ENCODE peak calls at places on chromosome 18, in nine cellular contexts. One of them, this sample, is unnamed.

GRCh38 chr18:9366126-9366714 is 31.6 kb downstream of the TWSG1 start:
- DNase-seq in lower lobe of right lung: no peak
- DNase-seq in mucosa of descending colon: peak
- DNase-seq in fibroblast of pulmonary artery: peak
- DNase-seq in psoas muscle: no peak
- DNase-seq in A549: peak
- DNase-seq in lung: no peak
- DNase-seq in nephron progenitor cell: peak
- DNase-seq in CD4-positive, alpha-beta T cell: no peak
- DNase-seq in this sample: no peak

GRCh38 chr18:79527656-79528055 is 131.9 kb downstream of the NFATC1 start:
- DNase-seq in lower lobe of right lung: peak
- DNase-seq in fibroblast of pulmonary artery: no peak
- DNase-seq in nephron progenitor cell: no peak
- DNase-seq in CD4-positive, alpha-beta T cell: no peak
- DNase-seq in psoas muscle: no peak
- DNase-seq in mucosa of descending colon: no peak
- DNase-seq in lung: no peak
- DNase-seq in A549: no peak
- DNase-seq in this sample: no peak

GRCh38 chr18:37588289-37588688 is 22.7 kb upstream of the CELF4 start:
- DNase-seq in lower lobe of right lung: no peak
- DNase-seq in mucosa of descending colon: no peak
- DNase-seq in lung: no peak
- DNase-seq in psoas muscle: no peak
- DNase-seq in nephron progenitor cell: no peak
- DNase-seq in A549: no peak
- DNase-seq in CD4-positive, alpha-beta T cell: no peak
- DNase-seq in fibroblast of pulmonary artery: no peak
- DNase-seq in this sample: no peak

GRCh38 chr18:80171190-80171872 is 62.3 kb downstream of the ADNP2 start:
- DNase-seq in lung: no peak
- DNase-seq in lower lobe of right lung: peak
- DNase-seq in mucosa of descending colon: peak
- DNase-seq in nephron progenitor cell: peak
- DNase-seq in fibroblast of pulmonary artery: peak
- DNase-seq in A549: peak
- DNase-seq in psoas muscle: peak
- DNase-seq in CD4-positive, alpha-beta T cell: peak
- DNase-seq in this sample: peak

GRCh38 chr18:47160256-47160655 is 10.0 kb upstream of the HDHD2 start:
- DNase-seq in lung: no peak
- DNase-seq in fibroblast of pulmonary artery: no peak
- DNase-seq in CD4-positive, alpha-beta T cell: no peak
- DNase-seq in lower lobe of right lung: no peak
- DNase-seq in psoas muscle: no peak
- DNase-seq in nephron progenitor cell: no peak
- DNase-seq in A549: no peak
- DNase-seq in mucosa of descending colon: no peak
- DNase-seq in this sample: no peak

GRCh38 chr18:903703-904102 is 968 bp upstream of the ADCYAP1 start:
- DNase-seq in CD4-positive, alpha-beta T cell: peak
- DNase-seq in psoas muscle: peak
- DNase-seq in lung: no peak
- DNase-seq in fibroblast of pulmonary artery: peak
- DNase-seq in mucosa of descending colon: peak
- DNase-seq in A549: peak
- DNase-seq in lower lobe of right lung: peak
- DNase-seq in nephron progenitor cell: peak
- DNase-seq in this sample: peak

GRCh38 chr18:675307-675706 is 17.9 kb downstream of the TYMS start:
- DNase-seq in psoas muscle: no peak
- DNase-seq in nephron progenitor cell: no peak
- DNase-seq in mucosa of descending colon: no peak
- DNase-seq in lower lobe of right lung: no peak
- DNase-seq in A549: no peak
- DNase-seq in fibroblast of pulmonary artery: no peak
- DNase-seq in lung: no peak
- DNase-seq in CD4-positive, alpha-beta T cell: no peak
- DNase-seq in this sample: no peak

GRCh38 chr18:78789850-78790249 is 189.8 kb upstream of the SALL3 start:
- DNase-seq in fibroblast of pulmonary artery: no peak
- DNase-seq in lung: no peak
- DNase-seq in CD4-positive, alpha-beta T cell: no peak
- DNase-seq in mucosa of descending colon: no peak
- DNase-seq in psoas muscle: no peak
- DNase-seq in A549: no peak
- DNase-seq in lower lobe of right lung: no peak
- DNase-seq in nephron progenitor cell: no peak
- DNase-seq in this sample: no peak

GRCh38 chr18:48901145-48902022 is 49.4 kb downstream of the SMAD7 start:
- DNase-seq in mucosa of descending colon: no peak
- DNase-seq in CD4-positive, alpha-beta T cell: no peak
- DNase-seq in lung: no peak
- DNase-seq in lower lobe of right lung: no peak
- DNase-seq in nephron progenitor cell: no peak
- DNase-seq in fibroblast of pulmonary artery: no peak
- DNase-seq in psoas muscle: no peak
- DNase-seq in A549: no peak
- DNase-seq in this sample: no peak

GRCh38 chr18:48904086-48904485 is 46.7 kb downstream of the SMAD7 start:
- DNase-seq in nephron progenitor cell: no peak
- DNase-seq in psoas muscle: no peak
- DNase-seq in CD4-positive, alpha-beta T cell: no peak
- DNase-seq in fibroblast of pulmonary artery: no peak
- DNase-seq in A549: no peak
- DNase-seq in mucosa of descending colon: no peak
- DNase-seq in lower lobe of right lung: no peak
- DNase-seq in lung: no peak
- DNase-seq in this sample: no peak

GRCh38 chr18:48902856-48903601 is 47.7 kb downstream of the SMAD7 start:
- DNase-seq in lung: no peak
- DNase-seq in nephron progenitor cell: no peak
- DNase-seq in CD4-positive, alpha-beta T cell: no peak
- DNase-seq in mucosa of descending colon: no peak
- DNase-seq in A549: no peak
- DNase-seq in fibroblast of pulmonary artery: peak
- DNase-seq in lower lobe of right lung: no peak
- DNase-seq in psoas muscle: peak
- DNase-seq in this sample: no peak

GRCh38 chr18:48900469-48900868 is 50.3 kb downstream of the SMAD7 start:
- DNase-seq in lower lobe of right lung: no peak
- DNase-seq in psoas muscle: no peak
- DNase-seq in nephron progenitor cell: no peak
- DNase-seq in lung: no peak
- DNase-seq in A549: no peak
- DNase-seq in mucosa of descending colon: no peak
- DNase-seq in fibroblast of pulmonary artery: no peak
- DNase-seq in CD4-positive, alpha-beta T cell: no peak
- DNase-seq in this sample: no peak

DNA sequence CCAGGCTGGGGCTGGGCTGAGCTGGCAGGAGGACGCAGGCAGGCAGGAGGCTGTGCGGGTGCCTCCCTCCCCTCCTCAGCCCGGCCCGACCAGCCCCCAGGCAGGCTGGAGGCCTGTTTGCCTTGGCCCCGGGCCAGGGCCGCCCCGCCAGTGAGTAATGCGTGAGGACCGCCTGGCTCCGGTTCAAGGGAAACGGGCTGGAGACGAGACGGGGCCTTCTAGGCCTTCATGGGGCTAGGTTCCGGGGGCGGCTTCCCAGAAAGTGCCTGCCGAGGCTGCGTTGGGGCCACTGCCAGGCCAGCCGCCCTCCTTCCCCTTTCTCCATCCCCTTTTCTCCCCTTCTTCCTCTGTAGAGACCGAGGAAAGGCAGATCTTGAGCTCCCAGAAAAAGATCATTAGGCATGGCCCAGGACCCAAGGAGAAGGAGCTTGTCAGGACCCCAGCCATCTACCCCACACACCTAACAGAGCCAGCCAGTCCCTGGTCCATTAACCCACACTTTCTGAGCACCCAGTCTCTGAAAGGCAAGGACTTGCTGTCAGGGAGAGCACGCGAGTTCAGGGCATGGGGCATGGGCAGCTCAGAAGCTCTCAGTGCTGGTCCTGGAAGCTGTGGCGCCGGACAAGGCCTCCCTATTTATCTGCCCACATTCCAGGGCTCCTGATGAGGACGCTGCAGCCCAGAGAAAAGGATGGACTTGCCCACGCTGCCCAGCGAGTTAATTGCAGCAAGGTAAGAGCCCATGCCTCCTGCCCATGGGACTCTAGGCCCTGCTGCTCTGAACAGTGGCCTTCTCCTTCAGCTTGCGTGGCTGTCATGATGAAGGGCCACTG is 48.5 kb downstream of the SMAD7 start:
- DNase-seq in lung: peak
- DNase-seq in fibroblast of pulmonary artery: peak
- DNase-seq in A549: peak
- DNase-seq in nephron progenitor cell: no peak
- DNase-seq in lower lobe of right lung: peak
- DNase-seq in psoas muscle: peak
- DNase-seq in CD4-positive, alpha-beta T cell: no peak
- DNase-seq in mucosa of descending colon: peak
- DNase-seq in this sample: no peak
- TF ChIP-seq CTCF in lung: no peak
- TF ChIP-seq CTCF in fibroblast of pulmonary artery: no peak
- TF ChIP-seq CTCF in A549: no peak
- TF ChIP-seq CTCF in nephron progenitor cell: no peak
- TF ChIP-seq CTCF in lower lobe of right lung: no peak
- TF ChIP-seq CTCF in psoas muscle: no peak
- TF ChIP-seq CTCF in CD4-positive, alpha-beta T cell: no peak
- TF ChIP-seq CTCF in mucosa of descending colon: no peak
- TF ChIP-seq CTCF in this sample: no peak

GRCh38 chr18:43661570-43661969 is 384.3 kb upstream of the SYT4 start:
- DNase-seq in lung: no peak
- DNase-seq in mucosa of descending colon: peak
- DNase-seq in CD4-positive, alpha-beta T cell: no peak
- DNase-seq in nephron progenitor cell: peak
- DNase-seq in fibroblast of pulmonary artery: peak
- DNase-seq in A549: peak
- DNase-seq in lower lobe of right lung: no peak
- DNase-seq in psoas muscle: no peak
- DNase-seq in this sample: no peak
- TF ChIP-seq CTCF in lung: no peak
- TF ChIP-seq CTCF in mucosa of descending colon: no peak
- TF ChIP-seq CTCF in CD4-positive, alpha-beta T cell: no peak
- TF ChIP-seq CTCF in nephron progenitor cell: peak
- TF ChIP-seq CTCF in fibroblast of pulmonary artery: peak
- TF ChIP-seq CTCF in A549: no peak
- TF ChIP-seq CTCF in lower lobe of right lung: peak
- TF ChIP-seq CTCF in psoas muscle: peak
- TF ChIP-seq CTCF in this sample: no peak

GRCh38 chr18:6660334-6660733 is 69.2 kb upstream of the ARHGAP28 start:
- DNase-seq in A549: no peak
- DNase-seq in psoas muscle: no peak
- DNase-seq in mucosa of descending colon: no peak
- DNase-seq in fibroblast of pulmonary artery: no peak
- DNase-seq in CD4-positive, alpha-beta T cell: no peak
- DNase-seq in lung: no peak
- DNase-seq in nephron progenitor cell: peak
- DNase-seq in lower lobe of right lung: no peak
- DNase-seq in this sample: no peak

GRCh38 chr18:6666286-6666685 is 63.2 kb upstream of the ARHGAP28 start:
- DNase-seq in lung: no peak
- DNase-seq in A549: no peak
- DNase-seq in mucosa of descending colon: no peak
- DNase-seq in psoas muscle: no peak
- DNase-seq in fibroblast of pulmonary artery: no peak
- DNase-seq in CD4-positive, alpha-beta T cell: no peak
- DNase-seq in lower lobe of right lung: no peak
- DNase-seq in nephron progenitor cell: no peak
- DNase-seq in this sample: no peak

GRCh38 chr18:6661692-6662415 is 67.7 kb upstream of the ARHGAP28 start:
- DNase-seq in nephron progenitor cell: no peak
- DNase-seq in mucosa of descending colon: no peak
- DNase-seq in A549: no peak
- DNase-seq in lung: no peak
- DNase-seq in CD4-positive, alpha-beta T cell: no peak
- DNase-seq in psoas muscle: no peak
- DNase-seq in fibroblast of pulmonary artery: no peak
- DNase-seq in lower lobe of right lung: no peak
- DNase-seq in this sample: no peak
- TF ChIP-seq CTCF in nephron progenitor cell: no peak
- TF ChIP-seq CTCF in mucosa of descending colon: no peak
- TF ChIP-seq CTCF in A549: no peak
- TF ChIP-seq CTCF in lung: no peak
- TF ChIP-seq CTCF in CD4-positive, alpha-beta T cell: no peak
- TF ChIP-seq CTCF in psoas muscle: no peak
- TF ChIP-seq CTCF in fibroblast of pulmonary artery: no peak
- TF ChIP-seq CTCF in lower lobe of right lung: no peak
- TF ChIP-seq CTCF in this sample: no peak

GRCh38 chr18:12279781-12280531 is 25.8 kb downstream of the CIDEA start:
- DNase-seq in mucosa of descending colon: no peak
- DNase-seq in CD4-positive, alpha-beta T cell: no peak
- DNase-seq in nephron progenitor cell: no peak
- DNase-seq in psoas muscle: no peak
- DNase-seq in lower lobe of right lung: no peak
- DNase-seq in fibroblast of pulmonary artery: no peak
- DNase-seq in lung: no peak
- DNase-seq in A549: no peak
- DNase-seq in this sample: no peak

GRCh38 chr18:12281861-12282260 is 26.2 kb upstream of the TUBB6 start:
- DNase-seq in fibroblast of pulmonary artery: no peak
- DNase-seq in A549: no peak
- DNase-seq in lower lobe of right lung: no peak
- DNase-seq in mucosa of descending colon: no peak
- DNase-seq in nephron progenitor cell: no peak
- DNase-seq in psoas muscle: no peak
- DNase-seq in CD4-positive, alpha-beta T cell: no peak
- DNase-seq in lung: no peak
- DNase-seq in this sample: no peak

GRCh38 chr18:12282436-12283039 is 25.5 kb upstream of the TUBB6 start:
- DNase-seq in fibroblast of pulmonary artery: peak
- DNase-seq in nephron progenitor cell: no peak
- DNase-seq in CD4-positive, alpha-beta T cell: no peak
- DNase-seq in psoas muscle: no peak
- DNase-seq in mucosa of descending colon: no peak
- DNase-seq in A549: peak
- DNase-seq in lower lobe of right lung: no peak
- DNase-seq in lung: no peak
- DNase-seq in this sample: no peak

GRCh38 chr18:12283666-12284065 is 24.4 kb upstream of the TUBB6 start:
- DNase-seq in mucosa of descending colon: no peak
- DNase-seq in psoas muscle: no peak
- DNase-seq in lung: no peak
- DNase-seq in fibroblast of pulmonary artery: no peak
- DNase-seq in nephron progenitor cell: no peak
- DNase-seq in CD4-positive, alpha-beta T cell: no peak
- DNase-seq in A549: no peak
- DNase-seq in lower lobe of right lung: no peak
- DNase-seq in this sample: no peak

DNA sequence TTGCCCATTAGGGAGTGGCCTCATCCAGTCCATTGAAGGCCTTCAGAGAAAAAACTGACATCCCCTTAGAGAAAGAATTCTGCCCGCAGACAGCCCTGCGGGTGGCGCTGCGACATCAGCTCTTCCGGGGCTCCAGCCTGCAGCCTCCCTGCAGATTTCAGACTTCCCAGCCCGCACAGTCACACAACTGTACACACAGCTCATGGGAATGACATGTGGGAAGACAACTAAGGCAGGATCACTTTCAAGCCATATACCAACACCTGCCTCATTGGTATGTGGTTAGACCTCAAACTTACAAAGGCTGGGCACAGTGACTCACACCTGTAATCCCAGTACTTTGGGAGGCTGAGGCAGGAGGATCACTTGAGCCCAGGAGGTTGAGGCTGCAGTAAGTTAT is 24.8 kb upstream of the TUBB6 start:
- DNase-seq in A549: peak
- DNase-seq in lower lobe of right lung: no peak
- DNase-seq in psoas muscle: no peak
- DNase-seq in nephron progenitor cell: no peak
- DNase-seq in lung: no peak
- DNase-seq in mucosa of descending colon: no peak
- DNase-seq in fibroblast of pulmonary artery: peak
- DNase-seq in CD4-positive, alpha-beta T cell: no peak
- DNase-seq in this sample: no peak
- TF ChIP-seq CTCF in A549: no peak
- TF ChIP-seq CTCF in lower lobe of right lung: no peak
- TF ChIP-seq CTCF in psoas muscle: no peak
- TF ChIP-seq CTCF in nephron progenitor cell: no peak
- TF ChIP-seq CTCF in lung: no peak
- TF ChIP-seq CTCF in mucosa of descending colon: no peak
- TF ChIP-seq CTCF in fibroblast of pulmonary artery: peak
- TF ChIP-seq CTCF in CD4-positive, alpha-beta T cell: no peak
- TF ChIP-seq CTCF in this sample: no peak

This sample was measured in natural killer cell.